ENCODE peak calls at places on chromosome 13, in four cellular contexts. O is neural progenitor cell, I is fibroblast of lung, D is mammary epithelial cell. M is an unnamed sample.

GRCh38 chr13:38707433-38707832 is 20.6 kb downstream of the FREM2 start:
- DNase-seq in O (no peak), I (no peak), D (no peak), M (no peak)

GRCh38 chr13:113209336-113209879 is at the start of gene CUL4A:
- DNase-seq in O (peak), I (peak), D (peak), M (peak)

GRCh38 chr13:104648291-104648690 is 1582.1 kb upstream of the SLC10A2 start:
- DNase-seq in O (no peak), I (no peak), D (no peak), M (no peak)

GRCh38 chr13:113842336-113843062 is 21.4 kb downstream of the GAS6 start:
- DNase-seq in O (no peak), I (no peak), D (no peak), M (no peak)

GRCh38 chr13:33932765-33933406 is 114.9 kb downstream of the RFC3 start:
- DNase-seq in O (no peak), I (no peak), D (peak), M (no peak)

GRCh38 chr13:31044658-31045620 is 112.5 kb downstream of the TEX26 start:
- DNase-seq in O (no peak), I (no peak), D (peak), M (peak)

GRCh38 chr13:43227721-43228120 is 204.3 kb downstream of the DNAJC15 start:
- DNase-seq in O (no peak), I (no peak), D (no peak), M (no peak)

GRCh38 chr13:79533781-79534400 is 52.9 kb downstream of the NDFIP2 start:
- DNase-seq in O (no peak), I (no peak), D (no peak), M (no peak)

GRCh38 chr13:61531383-61532065 is 115.9 kb upstream of the PCDH20 start:
- DNase-seq in O (no peak), I (no peak), D (no peak), M (peak)

GRCh38 chr13:49958321-49958720 is 22.2 kb upstream of the SPRYD7 start:
- DNase-seq in O (peak), I (no peak), D (peak), M (no peak)

GRCh38 chr13:88005188-88005587 is 334.0 kb downstream of the SLITRK5 start:
- DNase-seq in O (no peak), I (peak), D (no peak), M (no peak)

GRCh38 chr13:114078501-114079451 is 53.6 kb downstream of the RASA3 start:
- DNase-seq in O (no peak), I (peak), D (peak), M (peak)

GRCh38 chr13:97976551-97977375 is 23.3 kb downstream of the IPO5 start:
- DNase-seq in O (no peak), I (no peak), D (peak), M (no peak)

GRCh38 chr13:68190826-68191225 is 960.7 kb upstream of the PCDH9 start:
- DNase-seq in O (no peak), I (peak), D (peak), M (peak)

GRCh38 chr13:32284927-32285632 is 30.1 kb downstream of the ZAR1L start:
- DNase-seq in O (peak), I (peak), D (peak), M (peak)

GRCh38 chr13:40434516-40435397 is 231.7 kb downstream of the FOXO1 start:
- DNase-seq in O (no peak), I (no peak), D (no peak), M (no peak)

GRCh38 chr13:31166591-31166990 is 4.9 kb upstream of the HSPH1 start:
- DNase-seq in O (no peak), I (no peak), D (peak), M (no peak)

GRCh38 chr13:101649490-101650126 is 197.1 kb downstream of the ITGBL1 start:
- DNase-seq in O (no peak), I (peak), D (peak), M (peak)

GRCh38 chr13:51419015-51419636 is 33.7 kb downstream of the INTS6 start:
- DNase-seq in O (no peak), I (no peak), D (no peak), M (no peak)

GRCh38 chr13:56586966-56587365 is 553.8 kb upstream of the PRR20A start:
- DNase-seq in O (no peak), I (no peak), D (no peak), M (no peak)

GRCh38 chr13:102039264-102039663 is 362.6 kb downstream of the FGF14 start:
- DNase-seq in O (no peak), I (no peak), D (no peak), M (no peak)

GRCh38 chr13:113761136-113761535 is 2.1 kb downstream of the TMEM255B start:
- DNase-seq in O (no peak), I (no peak), D (no peak), M (no peak)

GRCh38 chr13:112814905-112815585 is 125.2 kb downstream of the ATP11A start:
- DNase-seq in O (no peak), I (no peak), D (no peak), M (no peak)

GRCh38 chr13:110330491-110331001 is 23.5 kb downstream of the COL4A2 start:
- DNase-seq in O (no peak), I (peak), D (no peak), M (no peak)

GRCh38 chr13:104900186-104900817 is 1635.2 kb downstream of the EFNB2 start:
- DNase-seq in O (no peak), I (peak), D (no peak), M (no peak)

GRCh38 chr13:111225810-111226546 is 94.5 kb upstream of the TEX29 start:
- DNase-seq in O (no peak), I (no peak), D (no peak), M (no peak)

GRCh38 chr13:23584275-23584674 is 14.1 kb downstream of the TNFRSF19 start:
- DNase-seq in O (no peak), I (no peak), D (no peak), M (no peak)

GRCh38 chr13:35697281-35697680 is 220.8 kb upstream of the MAB21L1 start:
- DNase-seq in O (no peak), I (no peak), D (no peak), M (no peak)

GRCh38 chr13:35700661-35701060 is 224.2 kb upstream of the MAB21L1 start:
- DNase-seq in O (no peak), I (no peak), D (no peak), M (no peak)

GRCh38 chr13:35702316-35702715 is 225.8 kb upstream of the MAB21L1 start:
- DNase-seq in O (no peak), I (no peak), D (no peak), M (no peak)

GRCh38 chr13:35699805-35700204 is 223.3 kb upstream of the MAB21L1 start:
- DNase-seq in O (no peak), I (peak), D (no peak), M (no peak)

DNA sequence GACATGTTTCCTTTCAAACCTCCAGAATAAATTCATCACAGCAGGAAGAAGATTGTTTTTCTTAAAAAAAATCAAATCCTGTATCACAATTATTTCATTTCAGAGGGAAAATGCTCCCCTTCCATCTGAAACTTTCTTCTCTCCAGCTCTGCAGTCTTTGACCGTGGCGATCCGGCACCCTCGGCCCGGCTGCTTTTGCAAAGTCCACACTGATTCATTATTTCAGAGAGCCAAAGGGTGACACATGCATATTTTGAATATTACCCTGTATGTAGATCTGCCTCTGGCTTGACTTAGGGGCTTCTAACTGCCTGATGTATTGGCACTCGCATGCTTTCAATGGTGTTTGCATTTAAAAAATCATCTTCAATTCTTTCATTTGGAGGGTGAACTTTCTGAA is 222.7 kb upstream of the MAB21L1 start:
- DNase-seq in O (no peak), I (peak), D (no peak), M (no peak)
- H3K4me3 ChIP-seq in O (no peak), I (peak), D (no peak), M (no peak)

GRCh38 chr13:99985886-99986527 is 4.4 kb downstream of the ZIC2 start:
- DNase-seq in O (peak), I (no peak), D (no peak), M (no peak)

GRCh38 chr13:99985243-99985874 is 3.8 kb downstream of the ZIC2 start:
- DNase-seq in O (peak), I (no peak), D (no peak), M (no peak)

GRCh38 chr13:99983401-99984133 is 2.0 kb downstream of the ZIC2 start:
- DNase-seq in O (peak), I (no peak), D (no peak), M (peak)

GRCh38 chr13:99984134-99984462 is 2.5 kb downstream of the ZIC2 start:
- DNase-seq in O (peak), I (no peak), D (no peak), M (no peak)

DNA sequence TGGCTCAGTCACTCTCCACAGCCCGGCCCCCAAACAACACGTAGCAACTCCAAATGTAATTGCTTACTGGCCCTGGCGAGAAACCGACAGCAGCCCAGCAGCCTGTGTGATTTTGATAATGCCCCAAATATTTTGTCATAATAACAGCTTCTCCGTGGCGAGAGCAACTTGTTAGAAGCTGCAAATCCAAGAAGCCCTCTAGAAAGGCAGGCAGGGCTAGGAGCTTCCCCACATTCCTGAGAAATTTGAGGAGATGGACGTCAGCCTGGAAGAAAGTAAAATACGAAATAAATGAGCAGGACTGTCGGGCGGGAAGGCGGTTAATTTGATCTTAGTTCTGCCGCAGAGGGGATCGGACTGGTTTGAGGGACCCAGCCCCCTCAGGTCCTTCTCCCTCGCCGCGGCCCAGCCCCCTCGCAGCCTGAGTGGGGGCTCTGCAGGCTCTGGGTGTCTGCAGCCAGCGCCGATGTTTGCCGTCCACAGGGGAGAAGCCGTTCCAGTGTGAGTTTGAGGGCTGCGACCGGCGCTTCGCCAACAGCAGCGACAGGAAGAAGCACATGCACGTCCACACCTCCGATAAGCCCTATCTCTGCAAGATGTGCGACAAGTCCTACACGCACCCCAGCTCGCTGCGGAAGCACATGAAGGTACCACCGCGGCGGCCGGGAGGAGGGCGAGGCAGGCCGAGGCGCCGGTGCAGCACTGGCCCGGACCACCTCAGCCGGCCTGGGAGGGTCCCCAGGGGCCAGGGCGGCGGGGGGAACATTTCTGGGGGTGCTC is 3.1 kb downstream of the ZIC2 start:
- DNase-seq in O (peak), I (no peak), D (no peak), M (no peak)
- TF ChIP-seq EZH2 in O (no peak), I (peak), D (peak), M (no peak)

DNA sequence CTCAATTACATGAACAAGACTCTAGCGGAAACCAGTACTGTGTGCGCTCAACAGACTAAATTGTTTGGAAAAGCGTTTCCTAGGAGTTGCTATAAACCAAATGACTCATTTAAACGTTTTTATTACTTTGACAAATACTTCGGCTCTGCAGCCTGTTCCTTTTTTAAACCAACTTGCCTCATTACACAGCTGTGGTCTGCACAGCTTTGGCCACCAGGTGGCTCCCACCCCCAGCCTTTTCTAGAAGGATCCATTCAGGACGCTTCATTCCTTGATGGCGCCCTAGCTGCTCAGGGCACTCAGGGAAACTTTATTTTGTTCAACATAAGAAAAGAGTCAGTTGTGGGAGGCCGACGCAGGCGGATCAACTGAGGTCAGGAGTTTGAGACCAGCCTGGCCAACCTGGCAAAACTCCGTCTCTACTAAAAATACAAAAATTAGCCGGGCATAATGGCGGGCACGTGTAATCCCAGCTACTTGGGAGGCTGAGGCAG is 41.0 kb upstream of the XPO4 start:
- DNase-seq in O (peak), I (peak), D (peak), M (peak)
- H3K4me3 ChIP-seq in O (no peak), I (no peak), D (no peak), M (no peak)

DNA sequence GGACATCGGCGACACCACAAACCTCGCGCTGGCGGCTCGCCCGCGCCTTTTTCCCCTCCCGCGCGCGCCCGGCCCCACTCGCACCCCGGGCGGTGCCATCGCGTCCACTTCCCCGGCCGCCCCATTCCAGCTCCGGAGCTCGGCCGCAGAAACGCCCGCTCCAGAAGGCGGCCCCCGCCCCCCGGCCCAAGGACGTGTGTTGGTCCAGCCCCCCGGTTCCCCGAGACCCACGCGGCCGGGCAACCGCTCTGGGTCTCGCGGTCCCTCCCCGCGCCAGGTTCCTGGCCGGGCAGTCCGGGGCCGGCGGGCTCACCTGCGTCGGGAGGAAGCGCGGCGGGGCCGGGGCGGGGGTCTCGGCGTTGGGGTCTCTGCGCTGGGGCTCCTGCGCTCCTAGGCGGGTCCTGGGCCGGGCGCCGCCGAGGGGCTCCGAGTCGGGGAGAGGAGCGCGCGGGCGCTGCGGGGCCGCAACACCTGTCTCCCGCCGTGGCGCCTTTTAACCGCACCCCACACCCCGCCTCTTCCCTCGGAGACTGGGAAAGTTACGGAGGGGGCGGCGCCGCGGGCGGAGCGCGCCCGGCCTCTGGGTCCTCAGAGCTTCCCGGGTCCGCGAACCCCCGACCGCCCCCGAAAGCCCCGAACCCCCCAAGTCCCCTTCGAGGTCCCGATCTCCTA is at the start of gene GJB2:
- DNase-seq in O (peak), I (no peak), D (peak), M (no peak)
- TF ChIP-seq EZH2 in O (peak), I (no peak), D (no peak), M (no peak)

DNA sequence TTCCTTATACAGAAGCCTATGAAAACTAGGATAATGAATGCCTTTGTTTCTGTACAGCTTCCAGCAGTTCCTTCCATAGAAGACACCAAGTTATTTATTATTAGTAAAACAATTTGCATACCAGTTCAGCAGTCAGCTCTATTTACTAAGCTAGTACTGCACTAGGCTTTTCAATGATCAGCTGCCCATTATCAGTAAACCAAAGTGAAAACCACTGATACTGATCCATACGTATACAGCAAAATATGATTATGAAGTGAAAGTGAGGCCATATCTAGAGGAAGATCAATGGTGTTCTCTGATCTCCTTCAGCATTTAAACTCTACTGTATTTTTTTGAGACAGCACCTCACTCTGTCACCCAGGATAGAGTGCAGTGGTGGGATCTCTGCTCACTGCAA is 3.2 kb downstream of the TPT1 start:
- DNase-seq in O (no peak), I (no peak), D (no peak), M (no peak)
- H3K4me3 ChIP-seq in O (no peak), I (peak), D (peak), M (no peak)

DNA sequence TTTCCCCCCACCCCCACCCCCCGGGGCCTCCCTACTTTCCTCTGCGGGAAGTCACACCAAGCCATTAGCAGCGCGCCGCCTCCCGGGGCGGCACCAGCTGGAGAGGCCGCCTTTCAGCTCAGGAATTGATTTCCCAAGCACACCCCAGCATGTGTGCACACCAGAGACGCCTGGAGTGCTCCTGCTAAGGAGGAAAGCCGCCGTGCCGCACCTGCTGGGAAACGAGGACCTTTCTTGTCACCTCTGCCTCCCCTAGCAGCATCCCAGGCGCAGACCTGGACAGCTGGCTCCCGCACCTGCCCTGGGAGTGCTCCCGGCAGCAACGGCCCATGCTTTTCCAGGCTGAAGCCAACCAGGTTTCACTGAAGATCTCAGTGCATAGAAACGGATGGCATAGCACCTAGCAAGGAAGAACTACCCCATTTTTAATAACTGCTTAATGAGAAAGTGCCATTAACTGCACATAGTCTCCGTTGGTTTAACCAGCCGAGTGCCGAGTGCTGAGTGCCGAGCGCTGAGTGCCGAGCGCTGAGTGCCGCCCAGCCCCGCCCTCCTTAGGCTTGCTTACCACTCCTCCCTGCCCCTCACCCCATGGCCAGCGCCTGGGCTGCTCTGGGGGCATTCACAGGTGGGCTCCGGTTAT is 165.0 kb downstream of the USP12 start:
- DNase-seq in O (peak), I (peak), D (peak), M (peak)
- TF ChIP-seq EZH2 in O (no peak), I (no peak), D (peak), M (no peak)

GRCh38 chr13:46086421-46086922 is 18.4 kb downstream of the CPB2 start:
- DNase-seq in O (no peak), I (no peak), D (no peak), M (peak)
- H3K4me3 ChIP-seq in O (no peak), I (no peak), D (no peak), M (no peak)